ENCODE peak calls at places on chromosomes 13 and 19, in nine cellular contexts. B, V, F, D, K, U, X, Y and Z are unnamed samples.

GRCh38 chr19:32789429-32789828 is 69.9 kb downstream of the TDRD12 start:
- DNase-seq in F (no peak), V (no peak), Y (no peak), K (no peak), X (no peak), D (no peak), B (no peak), U (no peak), Z (no peak)

GRCh38 chr19:35251456-35251855 is 2.7 kb downstream of the LSR start:
- DNase-seq in F (no peak), U (no peak), V (no peak), D (no peak), X (no peak), K (no peak), B (no peak), Y (no peak), Z (no peak)

GRCh38 chr13:79435549-79435948 is 29.5 kb upstream of the RBM26 start:
- DNase-seq in V (peak), Y (no peak), D (no peak), F (no peak), B (no peak), U (no peak), K (no peak), X (no peak), Z (no peak)

GRCh38 chr13:94712812-94713555 is 639 bp upstream of the SOX21 start:
- DNase-seq in D (peak), X (peak), Y (no peak), V (peak), U (no peak), B (peak), F (peak), K (peak), Z (peak)

GRCh38 chr19:489418-490196 is 6.7 kb upstream of the MADCAM1 start:
- DNase-seq in Y (no peak), D (no peak), F (no peak), V (peak), U (no peak), K (no peak), X (peak), B (no peak), Z (peak)

GRCh38 chr19:47704024-47704423 is 9.2 kb upstream of the EHD2 start:
- DNase-seq in Y (no peak), V (peak), U (no peak), D (no peak), B (no peak), X (no peak), K (no peak), F (no peak), Z (no peak)

GRCh38 chr13:112596220-112596619 is 8.3 kb upstream of the TUBGCP3 start:
- DNase-seq in F (no peak), U (no peak), Y (no peak), V (peak), K (no peak), D (no peak), X (no peak), B (no peak), Z (no peak)

GRCh38 chr13:25489238-25489637 is 117.5 kb downstream of the ATP8A2 start:
- DNase-seq in V (peak), D (no peak), Y (no peak), K (no peak), F (peak), U (no peak), B (no peak), X (peak), Z (no peak)

GRCh38 chr19:5002143-5002542 is 33.2 kb downstream of the KDM4B start:
- DNase-seq in U (no peak), D (no peak), F (no peak), B (no peak), V (peak), K (no peak), Y (no peak), X (no peak), Z (no peak)

GRCh38 chr19:13283871-13284270 is 133.7 kb downstream of the IER2 start:
- DNase-seq in D (no peak), K (no peak), U (no peak), Y (no peak), X (no peak), V (no peak), B (no peak), F (no peak), Z (no peak)

GRCh38 chr19:31262673-31263308 is 86.4 kb downstream of the TSHZ3 start:
- DNase-seq in B (no peak), D (no peak), K (no peak), Y (no peak), V (no peak), F (no peak), X (no peak), U (no peak), Z (no peak)

GRCh38 chr13:44093607-44094583 is 214.2 kb downstream of the LACC1 start:
- DNase-seq in D (no peak), Y (no peak), X (no peak), K (no peak), B (no peak), V (peak), U (no peak), F (no peak), Z (no peak)

GRCh38 chr13:98462241-98462882 is 114.5 kb downstream of the STK24 start:
- DNase-seq in K (no peak), F (no peak), U (no peak), X (no peak), B (no peak), Y (no peak), V (no peak), D (no peak), Z (no peak)

GRCh38 chr19:8585894-8586750 is 8.9 kb upstream of the MYO1F start:
- DNase-seq in X (peak), B (peak), K (peak), D (peak), V (peak), F (peak), Y (no peak), U (peak), Z (peak)

GRCh38 chr19:6276447-6276846 is 3.3 kb downstream of the MLLT1 start:
- DNase-seq in D (peak), Y (no peak), X (no peak), K (no peak), V (peak), F (no peak), U (no peak), B (no peak), Z (no peak)

GRCh38 chr13:109979186-109979585 is 192.8 kb upstream of the IRS2 start:
- DNase-seq in D (no peak), F (no peak), U (no peak), B (no peak), K (no peak), Y (no peak), V (no peak), X (no peak), Z (no peak)

GRCh38 chr19:47687906-47688305 is 25.3 kb upstream of the EHD2 start:
- DNase-seq in F (no peak), B (no peak), X (no peak), V (no peak), K (no peak), Y (no peak), U (no peak), D (no peak), Z (no peak)

GRCh38 chr13:47168086-47168485 is 271.2 kb upstream of the HTR2A start:
- DNase-seq in V (peak), K (no peak), B (no peak), X (no peak), D (no peak), Y (no peak), F (no peak), U (no peak), Z (no peak)

GRCh38 chr19:8367327-8368001 is 3.5 kb downstream of the ANGPTL4 start:
- DNase-seq in U (peak), F (peak), V (peak), K (no peak), X (no peak), B (peak), Y (no peak), D (peak), Z (peak)

GRCh38 chr19:18708452-18709231 is 25.2 kb downstream of the CRTC1 start:
- DNase-seq in U (peak), Y (no peak), B (no peak), F (no peak), X (peak), V (no peak), K (no peak), D (no peak), Z (no peak)

GRCh38 chr13:83824561-83824960 is 57.7 kb downstream of the SLITRK1 start:
- DNase-seq in B (no peak), F (no peak), U (no peak), K (no peak), V (no peak), X (peak), D (no peak), Y (no peak), Z (no peak)

GRCh38 chr13:64052526-64052925 is 2636.9 kb upstream of the PCDH20 start:
- DNase-seq in D (no peak), K (no peak), B (no peak), V (no peak), X (no peak), U (no peak), Y (no peak), F (no peak), Z (no peak)

GRCh38 chr13:76711515-76712182 is 174.6 kb downstream of the KCTD12 start:
- DNase-seq in D (no peak), U (no peak), X (no peak), V (peak), K (no peak), Y (no peak), F (peak), B (no peak), Z (no peak)